ENCODE peak calls at places on chromosomes 12 and 14, in four cellular contexts. C is stimulated activated CD4-positive, alpha-beta T cell treated with anti-CD3 and anti-CD28 coated beads, Interleukin-4, amount 100 ng/mL, for 1 hour; K is aorta; A is activated CD4-positive, alpha-beta T cell treated with anti-CD3 and anti-CD28 coated beads, Interleukin-2, amount 50 U/mL, for 1 hour. B is an unnamed sample.

GRCh38 chr14:61051046-61051445 is 70.0 kb downstream of the SLC38A6 start:
- DNase-seq in C (no peak), A (no peak), K (peak), B (no peak)

GRCh38 chr12:99059824-99060526 is 414.9 kb downstream of the APAF1 start:
- DNase-seq in C (no peak), A (no peak), K (peak), B (no peak)

GRCh38 chr12:87960557-87960956 is 68.6 kb downstream of the C12orf50 start:
- DNase-seq in A (no peak), C (no peak), K (no peak), B (no peak)

GRCh38 chr12:101209319-101210302 is at the start of gene SLC5A8:
- DNase-seq in K (no peak), C (no peak), A (no peak), B (no peak)

GRCh38 chr14:96962337-96962736 is 165.2 kb downstream of the VRK1 start:
- DNase-seq in C (no peak), K (no peak), A (no peak), B (peak)

GRCh38 chr14:77151245-77151644 is 9.7 kb upstream of the ZDHHC22 start:
- DNase-seq in A (no peak), C (no peak), K (no peak), B (no peak)

GRCh38 chr12:42372154-42372791 is 46.3 kb downstream of the PPHLN1 start:
- DNase-seq in K (no peak), C (no peak), A (no peak), B (peak)

GRCh38 chr12:12384601-12385321 is 27.9 kb downstream of the BORCS5 start:
- DNase-seq in A (peak), C (no peak), K (no peak), B (no peak)

GRCh38 chr12:6323340-6323994 is 13.0 kb downstream of the PLEKHG6 start:
- DNase-seq in K (peak), A (peak), C (peak), B (no peak)

GRCh38 chr12:93571360-93571853 is 1.1 kb upstream of the SOCS2 start:
- DNase-seq in A (peak), K (peak), C (peak), B (peak)

GRCh38 chr14:52402812-52403526 is 88.9 kb downstream of the PTGER2 start:
- DNase-seq in A (no peak), C (no peak), K (no peak), B (peak)

GRCh38 chr12:119229837-119230236 is 51.1 kb downstream of the HSPB8 start:
- DNase-seq in A (no peak), C (no peak), K (peak), B (no peak)

GRCh38 chr14:28101992-28102391 is 664.6 kb upstream of the FOXG1 start:
- DNase-seq in C (no peak), K (no peak), A (no peak), B (no peak)

GRCh38 chr12:52907092-52907810 is 2.4 kb upstream of the KRT8 start:
- DNase-seq in C (no peak), A (no peak), K (peak), B (no peak)

GRCh38 chr12:113052326-113052725 is 4.2 kb upstream of the DTX1 start:
- DNase-seq in C (no peak), A (no peak), K (no peak), B (no peak)

GRCh38 chr12:47312147-47312546 is 232.4 kb upstream of the AMIGO2 start:
- DNase-seq in K (no peak), A (no peak), C (no peak), B (no peak)

GRCh38 chr14:95906591-95906990 is 30.0 kb downstream of the TUNAR start:
- DNase-seq in C (no peak), K (no peak), A (no peak), B (no peak)

GRCh38 chr14:68770553-68771286 is 22.1 kb downstream of the ZFP36L1 start:
- DNase-seq in C (no peak), K (peak), A (no peak), B (no peak)

GRCh38 chr14:102403028-102403427 is 40.3 kb downstream of the TECPR2 start:
- DNase-seq in A (no peak), C (no peak), K (no peak), B (no peak)

GRCh38 chr12:65728913-65729793 is 95.1 kb upstream of the HMGA2 start:
- DNase-seq in C (no peak), A (no peak), K (no peak), B (no peak)

GRCh38 chr12:24278832-24279231 is 329.4 kb upstream of the SOX5 start:
- DNase-seq in K (no peak), A (no peak), C (no peak), B (no peak)

GRCh38 chr14:35365130-35366047 is 39.2 kb downstream of the NFKBIA start:
- DNase-seq in A (peak), C (peak), K (peak), B (no peak)

GRCh38 chr12:83143937-83144336 is 457.2 kb downstream of the TMTC2 start:
- DNase-seq in C (no peak), K (no peak), A (no peak), B (no peak)